ENCODE peak calls at places on chromosomes 2 and 18, in seven cellular contexts. M, H, W, Z, N, K and T are unnamed samples.
A peak's percentile ranks its signal among the peaks of the same experiment; 100 is the strongest.

GRCh38 chr18:49658871-49659378 is 97.1 kb downstream of the LIPG start:
- DNase-seq in M (no peak), H (no peak), W (no peak), Z (no peak), N (no peak), K (no peak), T (no peak)

GRCh38 chr18:68354176-68354575 is 360.7 kb downstream of the TMX3 start:
- DNase-seq in M (no peak), H (no peak), W (no peak), Z (no peak), N (no peak), K (no peak), T (no peak)

GRCh38 chr2:121887513-121888188 is 132.2 kb downstream of the TSN start:
- DNase-seq in M (no peak), H (no peak), W (no peak), Z (no peak), N (no peak), K (no peak), T (no peak)

GRCh38 chr2:74593826-74594467 is 39.4 kb downstream of the DOK1 start:
- DNase-seq in M (no peak), H (no peak), W (no peak), Z (no peak), N (no peak), K (no peak), T (peak; percentile 55)

GRCh38 chr18:12422936-12423335 is 15.2 kb downstream of the PRELID3A start:
- DNase-seq in M (no peak), H (no peak), W (no peak), Z (peak; percentile 36), N (no peak), K (peak; percentile 62), T (peak; percentile 35)

GRCh38 chr18:70046207-70046606 is 98.5 kb upstream of the CD226 start:
- DNase-seq in M (no peak), H (peak; percentile 45), W (no peak), Z (no peak), N (no peak), K (no peak), T (no peak)

GRCh38 chr2:241568738-241569137 is 10.2 kb downstream of the BOK start:
- DNase-seq in M (no peak), H (no peak), W (no peak), Z (no peak), N (no peak), K (peak; percentile 47), T (no peak)

GRCh38 chr2:98907966-98908905 is 27.8 kb downstream of the CRACDL start:
- DNase-seq in M (no peak), H (peak; percentile 40), W (no peak), Z (no peak), N (no peak), K (no peak), T (no peak)

GRCh38 chr18:44917865-44918476 is 237.3 kb downstream of the SETBP1 start:
- DNase-seq in M (no peak), H (no peak), W (no peak), Z (no peak), N (no peak), K (no peak), T (peak; percentile 10)

GRCh38 chr18:6487968-6488367 is 73.3 kb upstream of the L3MBTL4 start:
- DNase-seq in M (no peak), H (no peak), W (no peak), Z (no peak), N (no peak), K (no peak), T (no peak)

GRCh38 chr2:139622691-139623090 is 842.5 kb upstream of the NXPH2 start:
- DNase-seq in M (no peak), H (no peak), W (no peak), Z (peak; percentile 53), N (no peak), K (no peak), T (no peak)

DNA sequence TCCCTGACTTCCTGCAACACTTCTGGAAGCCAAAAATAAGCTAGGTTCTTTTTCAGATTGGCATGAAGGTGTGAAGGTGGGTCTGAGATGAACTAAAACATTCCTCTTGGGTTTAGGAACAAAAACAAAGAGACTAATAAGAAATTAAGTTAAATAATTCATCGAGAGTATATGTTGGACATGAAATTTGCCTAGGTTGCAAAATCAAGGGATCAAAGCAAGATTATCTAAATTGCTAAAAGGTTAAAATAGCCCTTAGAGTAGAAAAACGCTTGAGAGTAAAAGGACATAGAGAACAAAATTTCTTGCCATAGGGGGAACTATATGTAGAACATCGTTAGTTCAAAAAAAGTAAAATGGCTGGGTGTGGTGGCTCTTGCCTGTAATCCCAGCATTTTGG is 845.9 kb upstream of the NXPH2 start:
- DNase-seq in M (no peak), H (no peak), W (no peak), Z (no peak), N (no peak), K (no peak), T (no peak)
- TF ChIP-seq CTCF in M (no peak), H (no peak), W (no peak), Z (no peak), N (no peak), K (no peak), T (no peak)

DNA sequence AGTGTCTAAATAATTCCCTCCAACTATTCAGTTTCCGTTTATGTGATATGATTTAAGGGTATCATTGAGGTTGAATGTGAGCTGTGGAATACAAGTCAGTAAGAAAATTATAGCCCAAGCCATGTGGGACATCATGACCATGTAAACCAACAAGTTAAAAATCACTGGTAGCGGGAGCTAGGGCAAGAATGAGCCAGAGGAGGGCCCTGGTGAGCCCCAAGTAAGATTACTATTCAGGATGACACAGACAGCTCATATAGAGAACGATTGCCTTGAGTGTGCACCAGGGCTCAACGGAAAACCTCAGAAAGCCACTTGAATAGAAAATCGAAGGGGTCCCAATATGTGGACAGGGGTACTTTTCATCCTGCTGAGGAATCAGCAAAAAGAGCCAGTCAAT is 87.8 kb upstream of the RBMS1 start:
- DNase-seq in M (no peak), H (no peak), W (no peak), Z (no peak), N (no peak), K (no peak), T (no peak)
- TF ChIP-seq CTCF in M (no peak), H (no peak), W (no peak), Z (no peak), N (no peak), K (peak; percentile 22), T (peak; percentile 13)

GRCh38 chr2:201965550-201965949 is 68.1 kb upstream of the FZD7 start:
- DNase-seq in M (no peak), H (peak; percentile 15), W (no peak), Z (no peak), N (no peak), K (no peak), T (peak; percentile 21)
- TF ChIP-seq CTCF in M (no peak), H (no peak), W (no peak), Z (no peak), N (peak; percentile 34), K (peak; percentile 27), T (peak; percentile 57)

GRCh38 chr2:28400434-28400833 is 7.8 kb downstream of the FOSL2 start:
- DNase-seq in M (no peak), H (no peak), W (no peak), Z (no peak), N (no peak), K (no peak), T (no peak)
- TF ChIP-seq CTCF in M (no peak), H (no peak), W (no peak), Z (no peak), N (no peak), K (no peak), T (no peak)

DNA sequence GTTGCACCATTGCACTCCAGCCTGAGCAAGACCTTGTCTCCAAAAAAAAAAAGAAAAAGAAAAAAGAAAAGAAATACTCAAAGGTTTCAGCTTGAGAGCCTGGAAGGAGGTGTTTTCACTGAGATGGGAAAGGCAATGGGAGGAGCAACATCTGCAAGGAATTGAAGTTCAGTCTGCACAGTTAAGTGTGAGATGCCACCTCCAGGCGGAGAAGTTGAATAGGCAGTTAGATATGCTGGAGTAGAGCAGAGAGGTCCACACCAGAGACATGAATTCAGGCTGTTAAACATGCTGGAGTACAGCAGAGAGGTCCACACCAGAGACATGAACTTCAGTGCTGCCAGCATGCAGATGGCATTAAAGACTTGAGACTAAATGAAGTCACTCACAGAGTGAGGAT is 41.4 kb upstream of the DTNB start:
- DNase-seq in M (no peak), H (no peak), W (no peak), Z (no peak), N (no peak), K (no peak), T (no peak)
- TF ChIP-seq CTCF in M (no peak), H (peak; percentile 25), W (peak; percentile 13), Z (no peak), N (no peak), K (peak; percentile 39), T (peak; percentile 77)